ENCODE peak calls at places on chromosomes 11 and 22, in six cellular contexts. T, I, K, H, Q and B are unnamed samples.

GRCh38 chr11:60763692-60764369 is 7.2 kb downstream of the MS4A15 start:
- DNase-seq in T (peak), I (no peak), Q (no peak), H (no peak), K (no peak), B (no peak)

GRCh38 chr22:49592780-49593501 is 234.7 kb downstream of the BRD1 start:
- DNase-seq in K (no peak), Q (no peak), H (no peak), I (no peak), T (no peak), B (no peak)

GRCh38 chr11:28072321-28072720 is 35.6 kb downstream of the KIF18A start:
- DNase-seq in H (no peak), I (no peak), Q (peak), K (no peak), T (no peak), B (no peak)

GRCh38 chr11:35281169-35281591 is 138.2 kb downstream of the SLC1A2 start:
- DNase-seq in T (no peak), Q (no peak), K (no peak), H (no peak), I (no peak), B (no peak)

GRCh38 chr11:117443269-117444186 is 115.9 kb downstream of the CEP164 start:
- DNase-seq in I (peak), T (peak), H (no peak), K (no peak), Q (peak), B (peak)

GRCh38 chr11:132093861-132094260 is 723.4 kb downstream of the NTM start:
- DNase-seq in H (no peak), Q (no peak), I (no peak), T (no peak), K (no peak), B (no peak)

GRCh38 chr11:31798057-31799035 is 12.8 kb downstream of the PAX6 start:
- DNase-seq in K (no peak), H (no peak), Q (no peak), I (no peak), T (no peak), B (no peak)

GRCh38 chr22:35892192-35892591 is 136.4 kb downstream of the RBFOX2 start:
- DNase-seq in H (no peak), K (peak), T (peak), Q (peak), I (no peak), B (peak)

GRCh38 chr22:29479417-29480261 is at the start of gene NEFH:
- DNase-seq in I (no peak), H (no peak), T (no peak), Q (no peak), K (no peak), B (no peak)

GRCh38 chr22:36244522-36245391 is 5.4 kb upstream of the APOL2 start:
- DNase-seq in Q (peak), I (peak), T (no peak), H (no peak), K (no peak), B (peak)

GRCh38 chr11:69353696-69354544 is 60.0 kb downstream of the MYEOV start:
- DNase-seq in H (no peak), T (no peak), K (no peak), I (no peak), Q (no peak), B (no peak)

GRCh38 chr22:17706947-17707346 is 67.3 kb downstream of the BID start:
- DNase-seq in H (no peak), Q (no peak), K (no peak), T (no peak), I (no peak), B (no peak)

GRCh38 chr22:50046481-50047245 is 11.4 kb downstream of the TTLL8 start:
- DNase-seq in T (no peak), H (no peak), I (no peak), Q (no peak), K (no peak), B (no peak)

GRCh38 chr11:95108159-95108611 is 18.5 kb downstream of the ENDOD1 start:
- DNase-seq in I (peak), T (peak), K (peak), Q (no peak), H (no peak), B (peak)

GRCh38 chr11:8699903-8700302 is 17.3 kb downstream of the RPL27A start:
- DNase-seq in K (peak), Q (peak), T (peak), I (no peak), H (no peak), B (peak)

GRCh38 chr11:45254070-45254469 is 32.1 kb downstream of the SYT13 start:
- DNase-seq in I (no peak), K (no peak), H (no peak), T (no peak), Q (no peak), B (no peak)

GRCh38 chr11:16986434-16987204 is 27.6 kb downstream of the PLEKHA7 start:
- DNase-seq in H (peak), I (no peak), K (no peak), Q (no peak), T (peak), B (no peak)

GRCh38 chr11:31943056-31943780 is 132.1 kb upstream of the PAX6 start:
- DNase-seq in T (no peak), Q (no peak), H (no peak), I (no peak), K (no peak), B (no peak)

GRCh38 chr11:124937336-124937935 is 1.6 kb upstream of the HEPACAM start:
- DNase-seq in I (no peak), T (no peak), Q (no peak), K (no peak), H (no peak), B (no peak)

GRCh38 chr11:67354314-67355022 is 1.1 kb upstream of the POLD4 start:
- DNase-seq in T (peak), H (no peak), Q (peak), K (peak), I (peak), B (peak)